ENCODE peak calls at places on chromosomes 2 and 18, in four cellular contexts. One of them, this sample, is unnamed.

GRCh38 chr2:197803033-197803444 is 1.4 kb upstream of the PLCL1 start:
- DNase-seq in neural progenitor cell: peak
- DNase-seq in tibial artery: no peak
- DNase-seq in A549: peak
- DNase-seq in this sample: no peak

GRCh38 chr2:196230051-196230450 is 58.7 kb upstream of the STK17B start:
- DNase-seq in neural progenitor cell: no peak
- DNase-seq in tibial artery: no peak
- DNase-seq in A549: no peak
- DNase-seq in this sample: no peak

GRCh38 chr18:75113455-75113854 is 95.5 kb downstream of the PTGR3 start:
- DNase-seq in neural progenitor cell: no peak
- DNase-seq in tibial artery: no peak
- DNase-seq in A549: no peak
- DNase-seq in this sample: no peak

GRCh38 chr2:73985318-73986084 is 791 bp downstream of the TET3 start:
- DNase-seq in neural progenitor cell: peak
- DNase-seq in tibial artery: peak
- DNase-seq in A549: peak
- DNase-seq in this sample: no peak

GRCh38 chr2:58594175-58594574 is 353.1 kb upstream of the FANCL start:
- DNase-seq in neural progenitor cell: peak
- DNase-seq in tibial artery: no peak
- DNase-seq in A549: peak
- DNase-seq in this sample: no peak

GRCh38 chr18:47246027-47246971 is 5.2 kb downstream of the SKOR2 start:
- DNase-seq in neural progenitor cell: peak
- DNase-seq in tibial artery: no peak
- DNase-seq in A549: no peak
- DNase-seq in this sample: no peak

GRCh38 chr2:200226652-200227426 is 79.7 kb upstream of the SPATS2L start:
- DNase-seq in neural progenitor cell: no peak
- DNase-seq in tibial artery: peak
- DNase-seq in A549: no peak
- DNase-seq in this sample: no peak

GRCh38 chr18:49815927-49816326 is 2.6 kb upstream of the ACAA2 start:
- DNase-seq in neural progenitor cell: no peak
- DNase-seq in tibial artery: no peak
- DNase-seq in A549: no peak
- DNase-seq in this sample: no peak

GRCh38 chr2:191719938-191720337 is 42.0 kb downstream of the NABP1 start:
- DNase-seq in neural progenitor cell: no peak
- DNase-seq in tibial artery: no peak
- DNase-seq in A549: no peak
- DNase-seq in this sample: no peak

GRCh38 chr18:34978953-34979608 is 62.1 kb upstream of the MAPRE2 start:
- DNase-seq in neural progenitor cell: peak
- DNase-seq in tibial artery: peak
- DNase-seq in A549: peak
- DNase-seq in this sample: peak

GRCh38 chr2:176744156-176744555 is 468.4 kb upstream of the HNRNPA3 start:
- DNase-seq in neural progenitor cell: no peak
- DNase-seq in tibial artery: no peak
- DNase-seq in A549: no peak
- DNase-seq in this sample: no peak

GRCh38 chr18:57710226-57710625 is 88.6 kb upstream of the NARS1 start:
- DNase-seq in neural progenitor cell: no peak
- DNase-seq in tibial artery: no peak
- DNase-seq in A549: no peak
- DNase-seq in this sample: no peak

GRCh38 chr2:106876699-106877098 is 9.3 kb downstream of the ST6GAL2 start:
- DNase-seq in neural progenitor cell: no peak
- DNase-seq in tibial artery: no peak
- DNase-seq in A549: no peak
- DNase-seq in this sample: no peak

GRCh38 chr18:65623686-65624085 is 127.1 kb upstream of the CDH7 start:
- DNase-seq in neural progenitor cell: no peak
- DNase-seq in tibial artery: no peak
- DNase-seq in A549: no peak
- DNase-seq in this sample: no peak

GRCh38 chr2:37287966-37288365 is 36.7 kb downstream of the PRKD3 start:
- DNase-seq in neural progenitor cell: peak
- DNase-seq in tibial artery: no peak
- DNase-seq in A549: peak
- DNase-seq in this sample: no peak
- TF ChIP-seq CTCF in neural progenitor cell: peak
- TF ChIP-seq CTCF in tibial artery: no peak
- TF ChIP-seq CTCF in A549: peak
- TF ChIP-seq CTCF in this sample: no peak

DNA sequence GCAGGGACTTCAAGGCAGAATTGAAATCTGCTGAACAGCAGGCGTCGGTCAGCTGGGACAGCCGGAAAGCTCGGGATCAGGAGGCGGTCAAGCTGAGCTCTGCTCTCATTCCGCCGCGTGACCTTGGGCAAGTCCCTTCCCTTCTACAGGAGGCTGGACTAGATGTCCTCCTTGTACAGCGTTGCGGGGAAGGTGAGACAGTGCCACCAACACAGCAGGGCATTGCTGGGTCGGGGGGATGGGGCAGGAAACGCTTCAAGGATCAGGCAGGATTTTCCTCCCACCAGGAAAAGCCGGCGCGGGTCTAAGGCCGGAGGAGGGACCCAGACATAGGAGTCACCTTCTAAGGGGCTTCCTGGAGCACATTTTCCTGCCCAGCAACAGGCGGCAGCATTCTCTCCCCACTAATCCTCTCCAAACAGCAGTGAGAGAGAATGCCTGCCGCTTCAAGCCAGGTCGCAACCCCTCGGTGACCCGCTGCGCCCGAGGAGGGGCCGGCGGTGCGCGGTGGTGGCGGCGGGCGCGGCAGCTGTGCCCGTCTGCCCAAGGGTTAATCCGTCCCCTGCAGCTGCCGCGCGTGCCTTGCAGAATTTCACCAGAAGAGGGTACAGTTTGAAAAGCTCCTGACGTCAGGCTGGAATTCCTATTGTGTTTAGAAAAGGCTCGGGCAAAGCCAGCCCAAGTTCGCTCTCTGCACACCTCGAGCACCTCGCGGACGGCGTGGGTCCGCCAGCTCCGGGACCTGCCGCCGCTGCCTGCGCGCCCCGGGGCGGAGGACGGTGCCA is at the start of gene KCNF1:
- DNase-seq in neural progenitor cell: peak
- DNase-seq in tibial artery: no peak
- DNase-seq in A549: peak
- DNase-seq in this sample: no peak
- TF ChIP-seq CTCF in neural progenitor cell: peak
- TF ChIP-seq CTCF in tibial artery: no peak
- TF ChIP-seq CTCF in A549: peak
- TF ChIP-seq CTCF in this sample: peak

GRCh38 chr2:16625201-16625729 is 40.4 kb downstream of the CYRIA start:
- DNase-seq in neural progenitor cell: no peak
- DNase-seq in tibial artery: peak
- DNase-seq in A549: no peak
- DNase-seq in this sample: no peak
- TF ChIP-seq CTCF in neural progenitor cell: no peak
- TF ChIP-seq CTCF in tibial artery: no peak
- TF ChIP-seq CTCF in A549: no peak
- TF ChIP-seq CTCF in this sample: no peak

GRCh38 chr2:158967731-158968395 is 577 bp upstream of the TANC1 start:
- DNase-seq in neural progenitor cell: peak
- DNase-seq in tibial artery: peak
- DNase-seq in A549: no peak
- DNase-seq in this sample: no peak
- TF ChIP-seq CTCF in neural progenitor cell: no peak
- TF ChIP-seq CTCF in tibial artery: no peak
- TF ChIP-seq CTCF in A549: no peak
- TF ChIP-seq CTCF in this sample: no peak